ENCODE peak calls at places on chromosomes 5 and 9, in ten cellular contexts. W is uterus, R is IMR-90, J is HepG2, Q is tibial nerve, O is adrenal gland, Z is esophagus muscularis mucosa, I is transverse colon, X is body of pancreas, M is Peyer's patch. T is an unnamed sample.

GRCh38 chr9:126844085-126844484 is 16.4 kb upstream of the ZBTB34 start:
- DNase-seq in W (no peak), R (peak; percentile 80), J (no peak), Q (no peak), O (no peak), Z (no peak), I (no peak), X (no peak), M (no peak), T (no peak)

GRCh38 chr5:120901199-120901598 is 437.1 kb downstream of the PRR16 start:
- DNase-seq in W (no peak), R (no peak), J (no peak), Q (no peak), O (no peak), Z (no peak), I (no peak), X (no peak), M (no peak), T (peak; percentile 31)

GRCh38 chr9:33809506-33809905 is 7.5 kb upstream of the UBE2R2 start:
- DNase-seq in W (no peak), R (peak; percentile 25), J (no peak), Q (no peak), O (no peak), Z (no peak), I (no peak), X (no peak), M (no peak), T (no peak)

GRCh38 chr5:93789173-93790070 is 48.0 kb upstream of the POU5F2 start:
- DNase-seq in W (no peak), R (peak; percentile 88), J (no peak), Q (no peak), O (no peak), Z (no peak), I (no peak), X (no peak), M (no peak), T (no peak)

GRCh38 chr9:100600511-100601079 is 22.7 kb downstream of the CAVIN4 start:
- DNase-seq in W (no peak), R (no peak), J (no peak), Q (no peak), O (no peak), Z (no peak), I (no peak), X (no peak), M (no peak), T (no peak)

GRCh38 chr9:137243626-137244485 is 2.8 kb downstream of the TUBB4B start:
- DNase-seq in W (no peak), R (no peak), J (no peak), Q (no peak), O (no peak), Z (no peak), I (peak; percentile 52), X (no peak), M (no peak), T (peak; percentile 70)

GRCh38 chr5:74624009-74624408 is 16.5 kb downstream of the ENC1 start:
- DNase-seq in W (no peak), R (no peak), J (no peak), Q (no peak), O (no peak), Z (no peak), I (no peak), X (no peak), M (no peak), T (no peak)

GRCh38 chr9:134738869-134739659 is 97.5 kb downstream of the COL5A1 start:
- DNase-seq in W (peak; percentile 81), R (peak; percentile 49), J (peak; percentile 13), Q (peak; percentile 76), O (peak; percentile 79), Z (peak; percentile 94), I (peak; percentile 63), X (peak; percentile 64), M (no peak), T (peak; percentile 41)

DNA sequence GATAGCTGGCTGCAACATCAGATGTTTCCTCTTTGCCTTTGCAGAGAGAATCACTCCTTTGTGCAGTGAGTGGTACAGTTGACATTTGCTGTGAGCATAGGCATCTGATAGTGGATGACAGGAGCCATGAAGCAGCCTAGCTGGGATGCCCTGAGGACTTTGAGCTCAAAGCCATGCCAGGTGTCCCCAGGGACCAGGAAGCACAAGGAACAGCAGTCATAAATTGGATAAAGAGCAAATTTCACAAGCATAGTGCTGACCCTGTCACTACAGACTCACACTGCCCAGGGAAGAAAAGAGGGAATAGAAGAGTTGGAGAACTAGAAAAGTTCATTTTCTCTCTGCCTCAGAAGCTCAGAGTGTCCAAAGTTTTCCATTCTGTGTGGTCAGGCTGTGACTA is 336.0 kb upstream of the SLC30A5 start:
- DNase-seq in W (no peak), R (no peak), J (no peak), Q (no peak), O (no peak), Z (peak; percentile 53), I (peak; percentile 18), X (no peak), M (no peak), T (no peak)
- TF ChIP-seq POLR2A in W (no peak), R (no peak), J (no peak), Q (no peak), O (no peak), Z (no peak), I (no peak), X (no peak), M (no peak), T (no peak)

GRCh38 chr5:138178516-138179276 is at the start of the genes BRD8 and KIF20A:
- DNase-seq in W (peak; percentile 92), R (peak; percentile 94), J (peak; percentile 96), Q (peak; percentile 99), O (peak; percentile 99), Z (peak; percentile 99), I (peak; percentile 97), X (peak; percentile 95), M (peak; percentile 95), T (peak; percentile 98)
- TF ChIP-seq POLR2A in W (peak; percentile 14), R (peak; percentile 76), J (peak; percentile 92), Q (no peak), O (peak; percentile 51), Z (no peak), I (peak; percentile 22), X (peak; percentile 73), M (peak; percentile 51), T (peak; percentile 83)

DNA sequence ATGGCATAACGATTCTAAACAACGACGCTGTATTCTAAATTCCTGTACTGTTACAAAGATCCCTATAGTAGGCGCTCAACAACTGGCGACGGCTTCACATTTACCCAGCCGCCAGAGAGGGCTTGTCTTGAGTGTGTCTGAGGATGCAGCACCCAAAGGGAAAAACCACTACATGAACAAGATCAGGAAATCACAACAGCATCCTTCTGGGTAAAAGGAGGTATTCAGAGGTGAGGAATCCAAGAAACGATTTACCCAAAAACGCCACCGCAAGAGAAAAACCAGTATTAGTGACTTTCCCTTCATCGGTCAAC is 711 bp downstream of the TTC33 start:
- DNase-seq in W (peak; percentile 59), R (peak; percentile 81), J (peak; percentile 66), Q (peak; percentile 76), O (peak; percentile 72), Z (peak; percentile 94), I (peak; percentile 79), X (peak; percentile 71), M (peak; percentile 74), T (peak; percentile 88)
- TF ChIP-seq POLR2A in W (no peak), R (peak; percentile 65), J (no peak), Q (no peak), O (peak; percentile 69), Z (no peak), I (no peak), X (no peak), M (no peak), T (no peak)

GRCh38 chr5:78007232-78007631 is 231.1 kb upstream of the TBCA start:
- DNase-seq in W (no peak), R (no peak), J (no peak), Q (no peak), O (no peak), Z (no peak), I (no peak), X (no peak), M (no peak), T (no peak)

GRCh38 chr5:78005021-78005785 is 229.1 kb upstream of the TBCA start:
- DNase-seq in W (no peak), R (peak; percentile 88), J (peak; percentile 27), Q (no peak), O (no peak), Z (no peak), I (no peak), X (no peak), M (no peak), T (peak; percentile 32)

GRCh38 chr5:78004559-78004958 is 228.4 kb upstream of the TBCA start:
- DNase-seq in W (no peak), R (peak; percentile 31), J (no peak), Q (no peak), O (no peak), Z (no peak), I (no peak), X (no peak), M (no peak), T (no peak)

GRCh38 chr5:78008356-78008967 is 232.3 kb upstream of the TBCA start:
- DNase-seq in W (no peak), R (peak; percentile 58), J (peak; percentile 31), Q (no peak), O (peak; percentile 43), Z (no peak), I (no peak), X (no peak), M (no peak), T (peak; percentile 66)

DNA sequence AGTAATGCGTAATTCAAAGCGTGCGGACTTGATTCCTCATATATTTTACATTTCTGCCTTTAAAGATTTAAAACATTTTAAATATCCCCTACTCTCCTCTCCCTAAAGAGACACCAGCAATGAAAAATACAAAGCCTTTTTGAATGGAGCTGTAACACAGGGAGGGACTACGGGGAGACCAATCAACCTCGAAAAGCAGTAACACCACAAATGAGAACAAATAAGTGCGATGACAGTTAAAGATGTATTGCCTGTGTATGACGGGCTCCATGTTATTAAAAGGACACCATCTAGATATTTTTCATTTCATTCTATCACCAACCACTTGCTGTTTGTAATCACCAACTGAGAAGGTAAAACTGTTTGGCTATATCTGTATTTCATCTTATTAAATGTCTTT is 230.3 kb upstream of the TBCA start:
- DNase-seq in W (no peak), R (no peak), J (no peak), Q (no peak), O (no peak), Z (no peak), I (no peak), X (no peak), M (no peak), T (no peak)
- TF ChIP-seq POLR2A in W (no peak), R (no peak), J (no peak), Q (no peak), O (no peak), Z (no peak), I (no peak), X (no peak), M (no peak), T (no peak)

GRCh38 chr5:145834917-145835838 is at the start of gene PRELID2:
- DNase-seq in W (peak; percentile 87), R (peak; percentile 84), J (peak; percentile 89), Q (peak; percentile 76), O (peak; percentile 94), Z (peak; percentile 94), I (peak; percentile 94), X (peak; percentile 93), M (peak; percentile 70), T (peak; percentile 91)
- TF ChIP-seq POLR2A in W (peak; percentile 56), R (peak; percentile 52), J (peak; percentile 89), Q (peak; percentile 30), O (peak; percentile 82), Z (no peak), I (peak; percentile 77), X (peak; percentile 89), M (peak; percentile 83), T (no peak)

GRCh38 chr5:140710899-140711552 is 10.8 kb downstream of the ZMAT2 start:
- DNase-seq in W (peak; percentile 88), R (peak; percentile 97), J (peak; percentile 98), Q (peak; percentile 93), O (peak; percentile 97), Z (peak; percentile 99), I (peak; percentile 90), X (peak; percentile 95), M (peak; percentile 79), T (peak; percentile 97)
- TF ChIP-seq POLR2A in W (peak; percentile 57), R (peak; percentile 83), J (peak; percentile 48), Q (peak; percentile 35), O (peak; percentile 81), Z (no peak), I (peak; percentile 69), X (peak; percentile 73), M (peak; percentile 64), T (peak; percentile 22)

T was measured in NB4.